ENCODE peak calls at places on chromosomes 7 and 10, in eight cellular contexts. J, R, H, I, K, A, Q and L are unnamed samples. For H3K36me3, the result is how much of the 10 kb centered on the place peaks cover.

GRCh38 chr7:139231513-139232376 is 708 bp downstream of the UBN2 start:
- DNase-seq in J (peak), R (no peak), H (peak), I (peak), K (no peak), A (peak), Q (peak), L (no peak)

GRCh38 chr10:79264942-79265341 is 82.3 kb upstream of the PPIF start:
- DNase-seq in J (no peak), R (no peak), H (peak), I (no peak), K (peak), A (no peak), Q (no peak), L (no peak)

GRCh38 chr10:1048349-1048731 is 579 bp downstream of the IDI1 start:
- DNase-seq in J (no peak), R (peak), H (no peak), I (peak), K (no peak), A (no peak), Q (peak), L (no peak)

GRCh38 chr10:59362991-59363390 is 642 bp upstream of the FAM13C start:
- DNase-seq in J (no peak), R (no peak), H (peak), I (peak), K (peak), A (peak), Q (no peak), L (peak)

GRCh38 chr10:105758209-105758998 is 1117.3 kb downstream of the SORCS3 start:
- DNase-seq in J (no peak), R (no peak), H (no peak), I (no peak), K (no peak), A (peak), Q (no peak), L (no peak)

GRCh38 chr10:108465871-108466641 is 1301.5 kb upstream of the SORCS1 start:
- DNase-seq in J (no peak), R (no peak), H (peak), I (peak), K (peak), A (peak), Q (peak), L (peak)

GRCh38 chr7:151238190-151238810 is 6.0 kb downstream of the CHPF2 start:
- DNase-seq in J (no peak), R (no peak), H (no peak), I (no peak), K (no peak), A (no peak), Q (peak), L (no peak)

GRCh38 chr7:34086064-34086463 is 180.7 kb downstream of the BMPER start:
- DNase-seq in J (no peak), R (no peak), H (no peak), I (no peak), K (no peak), A (no peak), Q (no peak), L (no peak)

GRCh38 chr10:131129544-131129943 is 182.0 kb downstream of the TCERG1L start:
- DNase-seq in J (no peak), R (no peak), H (peak), I (no peak), K (no peak), A (no peak), Q (no peak), L (no peak)

GRCh38 chr10:119404719-119405504 is 137.6 kb downstream of the RGS10 start:
- DNase-seq in J (no peak), R (no peak), H (no peak), I (no peak), K (no peak), A (no peak), Q (no peak), L (no peak)

GRCh38 chr7:85748861-85749260 is 562.0 kb upstream of the SEMA3D start:
- DNase-seq in J (no peak), R (no peak), H (no peak), I (no peak), K (no peak), A (no peak), Q (no peak), L (no peak)

GRCh38 chr10:94334857-94335256 is 27.9 kb downstream of the NOC3L start:
- DNase-seq in J (no peak), R (no peak), H (no peak), I (no peak), K (no peak), A (no peak), Q (no peak), L (no peak)

GRCh38 chr10:100724531-100725027 is 20.8 kb upstream of the PAX2 start:
- DNase-seq in J (no peak), R (no peak), H (peak), I (no peak), K (no peak), A (no peak), Q (peak), L (no peak)

GRCh38 chr10:116155191-116155590 is 117.8 kb downstream of the GFRA1 start:
- DNase-seq in J (no peak), R (no peak), H (no peak), I (no peak), K (no peak), A (no peak), Q (no peak), L (no peak)

GRCh38 chr7:92794846-92795245 is 41.5 kb downstream of the CDK6 start:
- DNase-seq in J (no peak), R (no peak), H (no peak), I (peak), K (no peak), A (no peak), Q (no peak), L (no peak)
- H3K36me3 ChIP-seq in J (under half), R (under half), H (under half), I (under half), K (under half), A (under half), Q (under half), L (under half)

DNA sequence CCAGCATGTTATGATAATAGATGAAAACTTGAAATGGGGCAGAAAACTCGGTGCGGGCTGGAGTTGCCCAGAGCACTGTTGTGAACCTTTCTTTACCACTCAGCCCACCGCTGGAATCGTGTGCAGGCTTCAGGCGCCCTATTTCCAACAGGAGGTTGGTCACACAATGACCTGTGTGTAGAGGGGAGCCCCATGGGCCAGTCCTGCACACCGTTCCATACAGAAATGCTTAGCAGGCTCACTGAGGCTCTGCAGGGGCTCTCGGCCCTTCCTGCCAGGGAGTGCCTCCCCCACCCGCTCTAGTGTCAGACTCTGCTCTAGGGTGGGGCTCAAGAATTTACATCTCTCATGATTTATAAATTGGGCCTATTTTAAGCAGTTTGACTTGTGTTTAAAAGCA is 42.1 kb downstream of the SHH start:
- DNase-seq in J (no peak), R (no peak), H (no peak), I (no peak), K (no peak), A (no peak), Q (no peak), L (no peak)
- H3K36me3 ChIP-seq in J (half or more), R (half or more), H (under half), I (half or more), K (under half), A (under half), Q (half or more), L (half or more)

GRCh38 chr7:66953044-66953427 is 32.0 kb downstream of the TMEM248 start:
- DNase-seq in J (no peak), R (no peak), H (no peak), I (no peak), K (no peak), A (no peak), Q (no peak), L (no peak)
- H3K36me3 ChIP-seq in J (half or more), R (half or more), H (under half), I (half or more), K (under half), A (half or more), Q (half or more), L (half or more)

DNA sequence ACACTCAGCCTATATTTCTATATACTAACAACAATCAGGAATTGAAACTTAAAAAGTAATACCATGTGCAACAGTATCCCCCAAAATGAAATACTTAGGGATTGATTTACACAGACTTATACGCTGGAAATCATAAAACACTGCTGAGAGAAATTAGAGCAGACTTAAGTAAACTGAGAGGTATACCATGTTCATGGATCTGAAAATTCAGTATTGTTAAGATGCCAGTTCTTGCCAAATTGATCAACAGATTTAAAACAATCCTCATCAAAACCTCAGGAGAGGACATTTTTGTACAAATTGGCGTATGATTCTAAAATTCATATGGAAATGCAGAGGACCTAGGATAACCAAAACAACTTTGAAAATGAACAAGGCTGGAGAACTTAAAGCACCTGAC is 37.3 kb downstream of the DCLRE1C start:
- DNase-seq in J (no peak), R (no peak), H (no peak), I (no peak), K (no peak), A (no peak), Q (no peak), L (no peak)
- H3K36me3 ChIP-seq in J (under half), R (half or more), H (under half), I (half or more), K (under half), A (under half), Q (half or more), L (half or more)

DNA sequence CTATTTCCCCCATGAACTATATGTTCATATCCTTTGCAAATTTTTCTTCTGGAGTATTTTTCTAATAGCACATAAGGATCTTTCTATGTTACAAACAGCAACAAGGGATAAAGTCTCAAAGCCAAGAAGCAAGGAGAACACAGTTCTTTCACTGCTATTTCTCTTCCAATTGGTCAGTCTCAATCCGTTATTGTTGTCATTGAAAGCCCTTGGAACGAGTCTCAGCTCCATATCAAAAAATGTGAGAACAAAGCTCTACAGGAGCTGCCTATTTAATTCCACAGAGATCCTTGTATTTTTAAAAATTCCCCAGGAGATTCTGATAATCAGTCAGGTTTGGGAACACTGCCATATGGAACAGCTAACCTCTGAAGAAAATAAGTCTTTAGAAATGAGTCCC is 15.7 kb downstream of the SLC35B4 start:
- DNase-seq in J (no peak), R (no peak), H (no peak), I (no peak), K (no peak), A (no peak), Q (no peak), L (no peak)
- H3K36me3 ChIP-seq in J (under half), R (under half), H (under half), I (half or more), K (under half), A (half or more), Q (under half), L (half or more)

GRCh38 chr10:97919012-97919411 is 69.4 kb downstream of the GOLGA7B start:
- DNase-seq in J (no peak), R (no peak), H (no peak), I (no peak), K (no peak), A (no peak), Q (no peak), L (no peak)
- H3K36me3 ChIP-seq in J (under half), R (under half), H (under half), I (under half), K (under half), A (under half), Q (under half), L (under half)